ENCODE peak calls at places on chromosomes 3 and 15, in four cellular contexts. V is stomach, W is mucosa of descending colon, M is HepG2. K is an unnamed sample.

GRCh38 chr3:132892956-132893355 is 145.2 kb upstream of the TMEM108 start:
- DNase-seq in W (no peak), V (no peak), M (no peak), K (no peak)

GRCh38 chr3:11609481-11609880 is 34.2 kb downstream of the VGLL4 start:
- DNase-seq in W (no peak), M (no peak), V (no peak), K (no peak)

GRCh38 chr3:52238761-52239701 is at the start of gene TWF2:
- DNase-seq in W (peak), V (peak), M (peak), K (peak)

GRCh38 chr3:126889276-126890201 is 93.4 kb upstream of the PLXNA1 start:
- DNase-seq in V (no peak), M (no peak), W (no peak), K (no peak)

GRCh38 chr15:88546248-88547129 is at the start of gene DET1:
- DNase-seq in M (peak), V (peak), W (peak), K (peak)

GRCh38 chr3:69823710-69824109 is 84.4 kb downstream of the MITF start:
- DNase-seq in M (no peak), W (no peak), V (no peak), K (no peak)

GRCh38 chr3:169836942-169837275 is 24.2 kb upstream of the LRRC34 start:
- DNase-seq in W (no peak), M (no peak), V (no peak), K (no peak)

GRCh38 chr15:63256433-63256884 is 20.9 kb upstream of the APH1B start:
- DNase-seq in M (peak), W (no peak), V (no peak), K (no peak)

GRCh38 chr3:57787867-57788623 is 31.9 kb downstream of the SLMAP start:
- DNase-seq in M (no peak), V (no peak), W (no peak), K (no peak)

GRCh38 chr3:9649791-9650521 is 651 bp downstream of the MTMR14 start:
- DNase-seq in W (no peak), V (no peak), M (no peak), K (no peak)

GRCh38 chr3:124351430-124352142 is 359.7 kb upstream of the ROPN1 start:
- DNase-seq in V (no peak), W (no peak), M (peak), K (peak)

GRCh38 chr3:178706411-178706810 is 170.2 kb downstream of the KCNMB2 start:
- DNase-seq in M (no peak), W (no peak), V (no peak), K (no peak)

GRCh38 chr15:68335251-68335650 is 57.7 kb downstream of the FEM1B start:
- DNase-seq in M (no peak), V (no peak), W (no peak), K (no peak)

GRCh38 chr15:39509941-39510845 is 70.7 kb upstream of the THBS1 start:
- DNase-seq in M (no peak), V (no peak), W (no peak), K (no peak)

GRCh38 chr3:146814601-146815315 is 209.6 kb upstream of the PLSCR5 start:
- DNase-seq in W (no peak), V (no peak), M (no peak), K (no peak)

GRCh38 chr15:36256258-36256825 is 323.1 kb upstream of the CDIN1 start:
- DNase-seq in W (no peak), M (no peak), V (no peak), K (no peak)

GRCh38 chr3:43207628-43208085 is 78.7 kb upstream of the SNRK start:
- DNase-seq in W (no peak), M (no peak), V (no peak), K (no peak)

GRCh38 chr3:136957751-136958288 is at the start of gene IL20RB:
- DNase-seq in V (no peak), W (no peak), M (no peak), K (no peak)

GRCh38 chr3:171874879-171875278 is 31.7 kb downstream of the TMEM212 start:
- DNase-seq in M (no peak), W (no peak), V (no peak), K (no peak)

GRCh38 chr3:31659246-31659645 is 126.5 kb downstream of the STT3B start:
- DNase-seq in M (no peak), W (no peak), V (no peak), K (no peak)

GRCh38 chr3:24843955-24844354 is 349.3 kb upstream of the THRB start:
- DNase-seq in V (no peak), M (no peak), W (no peak), K (no peak)

GRCh38 chr3:32340639-32341365 is 50.9 kb upstream of the CMTM7 start:
- DNase-seq in M (peak), W (no peak), V (no peak), K (no peak)

GRCh38 chr3:49805367-49805782 is 2.3 kb downstream of the INKA1 start:
- DNase-seq in M (no peak), V (peak), W (peak), K (no peak)

GRCh38 chr3:4834403-4834866 is 144.8 kb upstream of the BHLHE40 start:
- DNase-seq in V (peak), W (peak), M (no peak), K (no peak)

DNA sequence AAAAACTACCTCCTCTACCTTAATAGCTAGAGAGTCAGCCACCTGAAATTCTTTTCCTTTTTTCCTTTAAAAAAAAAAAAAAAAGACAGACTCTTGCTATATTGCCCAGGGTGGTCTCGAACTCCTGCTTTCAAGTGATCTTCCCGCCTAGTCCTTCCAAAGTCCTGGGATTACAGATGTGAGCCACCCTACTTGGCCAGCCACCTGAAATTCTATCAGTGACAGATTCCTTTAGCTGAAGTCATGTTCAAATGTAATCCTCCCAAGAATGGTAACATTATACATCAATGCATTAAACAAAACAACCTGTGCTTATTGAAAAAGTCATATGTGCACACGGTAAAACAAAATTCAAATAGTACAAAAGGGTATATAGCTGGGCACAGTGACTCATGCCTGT is 51.8 kb upstream of the ATOSA start:
- DNase-seq in M (no peak), W (no peak), V (no peak), K (no peak)
- H3K4me3 ChIP-seq in M (no peak), W (no peak), V (no peak), K (no peak)

GRCh38 chr3:63954182-63954581 is 42.0 kb upstream of the SCAANT1 start:
- DNase-seq in V (no peak), M (no peak), W (no peak), K (no peak)

GRCh38 chr3:63955036-63955650 is 43.0 kb upstream of the SCAANT1 start:
- DNase-seq in V (no peak), W (no peak), M (no peak), K (no peak)

GRCh38 chr3:63951901-63952594 is 39.9 kb upstream of the SCAANT1 start:
- DNase-seq in V (no peak), M (no peak), W (no peak), K (no peak)

GRCh38 chr3:63960048-63960711 is 48.0 kb upstream of the SCAANT1 start:
- DNase-seq in M (no peak), V (peak), W (no peak), K (no peak)

GRCh38 chr3:63955830-63956545 is 43.8 kb upstream of the SCAANT1 start:
- DNase-seq in V (no peak), M (no peak), W (no peak), K (no peak)
- H3K4me3 ChIP-seq in V (no peak), M (no peak), W (no peak), K (no peak)

GRCh38 chr3:138944842-138945645 is 1.9 kb downstream of the FOXL2 start:
- DNase-seq in V (no peak), W (no peak), M (no peak), K (no peak)

GRCh38 chr3:138942861-138943623 is 3.9 kb downstream of the FOXL2 start:
- DNase-seq in M (no peak), V (no peak), W (no peak), K (no peak)

GRCh38 chr3:138945646-138946553 is 1.0 kb downstream of the FOXL2 start:
- DNase-seq in V (peak), M (no peak), W (peak), K (no peak)

GRCh38 chr3:138943724-138944131 is 3.2 kb downstream of the FOXL2 start:
- DNase-seq in M (no peak), W (no peak), V (no peak), K (no peak)

GRCh38 chr3:138944136-138944658 is 2.7 kb downstream of the FOXL2 start:
- DNase-seq in V (no peak), W (no peak), M (no peak), K (no peak)
- H3K4me3 ChIP-seq in V (no peak), W (no peak), M (no peak), K (no peak)

GRCh38 chr3:127915115-127915936 is at the start of gene KBTBD12:
- DNase-seq in M (no peak), W (peak), V (peak), K (peak)

GRCh38 chr3:127915937-127916480 is 977 bp downstream of the KBTBD12 start:
- DNase-seq in W (no peak), M (no peak), V (no peak), K (no peak)

GRCh38 chr3:127909646-127910045 is 5.4 kb upstream of the KBTBD12 start:
- DNase-seq in V (no peak), W (no peak), M (no peak), K (no peak)

GRCh38 chr3:127911421-127911931 is 3.6 kb upstream of the KBTBD12 start:
- DNase-seq in V (peak), W (no peak), M (no peak), K (no peak)

DNA sequence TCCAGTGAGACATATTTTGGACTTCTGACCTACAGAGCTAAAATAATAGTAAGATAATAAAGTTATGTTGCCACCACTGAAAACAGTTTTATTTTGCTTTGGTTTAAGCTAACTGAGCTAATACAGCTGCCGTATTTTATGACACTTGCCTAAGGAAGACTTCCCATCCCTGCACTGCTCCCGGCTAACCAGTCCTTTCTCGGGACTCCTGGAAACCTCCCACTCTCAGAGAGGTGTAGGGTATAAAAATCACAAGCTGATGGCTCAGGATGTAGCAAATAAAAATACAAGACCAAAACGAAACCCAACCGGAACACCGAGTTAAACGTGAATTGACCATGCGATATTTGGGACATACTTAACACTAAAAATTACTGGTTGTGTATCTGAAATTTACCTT is 448 bp upstream of the KBTBD12 start:
- DNase-seq in M (no peak), W (no peak), V (no peak), K (no peak)
- H3K4me3 ChIP-seq in M (no peak), W (no peak), V (peak), K (peak)

GRCh38 chr3:16923112-16923511 is 38.4 kb downstream of the PLCL2 start:
- DNase-seq in V (no peak), W (no peak), M (no peak), K (no peak)
- H3K4me3 ChIP-seq in V (no peak), W (no peak), M (no peak), K (no peak)